ENCODE peak calls at places on chromosomes 11 and 22, in five cellular contexts. D is fibroblast of mammary gland, A is nephron progenitor cell, S is fibroblast of pulmonary artery, O is hypothalamus. V is an unnamed sample.

GRCh38 chr11:67665537-67666302 is 8.7 kb downstream of the ALDH3B2 start:
- DNase-seq in O (no peak), S (no peak), D (no peak), A (no peak), V (no peak)

GRCh38 chr22:36086170-36086490 is 57.5 kb upstream of the RBFOX2 start:
- DNase-seq in D (no peak), S (no peak), A (no peak), O (no peak), V (no peak)

GRCh38 chr22:29870574-29870973 is 12.4 kb upstream of the MTMR3 start:
- DNase-seq in O (no peak), D (no peak), A (no peak), S (no peak), V (no peak)

GRCh38 chr22:20258584-20259335 is 9.4 kb downstream of the RTN4R start:
- DNase-seq in O (no peak), S (no peak), D (no peak), A (no peak), V (no peak)

GRCh38 chr11:33775832-33776231 is 1.5 kb upstream of the FBXO3 start:
- DNase-seq in O (no peak), D (no peak), A (no peak), S (no peak), V (no peak)

GRCh38 chr11:118845369-118845768 is 38.3 kb upstream of the CXCR5 start:
- DNase-seq in A (no peak), O (no peak), D (peak), S (peak), V (peak)

GRCh38 chr11:132716037-132716436 is 816.3 kb downstream of the OPCML start:
- DNase-seq in D (no peak), S (no peak), O (no peak), A (no peak), V (no peak)

GRCh38 chr22:41469218-41469851 is 418 bp downstream of the ACO2 start:
- DNase-seq in S (no peak), D (peak), O (no peak), A (no peak), V (no peak)

GRCh38 chr11:93740802-93741093 is 547 bp downstream of the TAF1D start:
- DNase-seq in A (peak), S (peak), O (peak), D (peak), V (peak)

GRCh38 chr11:125110996-125111340 is 458 bp downstream of the TMEM218 start:
- DNase-seq in S (no peak), A (peak), D (peak), O (no peak), V (no peak)

GRCh38 chr11:11472096-11472495 is 119.0 kb upstream of the CSNK2A3 start:
- DNase-seq in D (no peak), O (no peak), S (no peak), A (no peak), V (no peak)

GRCh38 chr11:45470151-45471001 is 184.2 kb upstream of the SYT13 start:
- DNase-seq in S (peak), D (peak), O (no peak), A (no peak), V (peak)

GRCh38 chr11:105862736-105863367 is 159.2 kb downstream of the MSANTD4 start:
- DNase-seq in S (peak), O (no peak), D (peak), A (no peak), V (peak)

V was measured in HT1080.